ENCODE peak calls at places on chromosomes 16 and 17, in four cellular contexts. R is K562, Z is A549, B is H1. E is an unnamed sample.

GRCh38 chr17:489758-490329 is 137.2 kb upstream of the RPH3AL start:
- DNase-seq in R (peak; percentile 25), Z (peak; percentile 58), B (no peak), E (peak; percentile 14)

GRCh38 chr16:70679653-70680494 is 6.0 kb downstream of the MTSS2 start:
- DNase-seq in R (no peak), Z (peak; percentile 54), B (no peak), E (no peak)

GRCh38 chr16:1914084-1914608 is 4.1 kb downstream of the HS3ST6 start:
- DNase-seq in R (no peak), Z (no peak), B (no peak), E (no peak)

GRCh38 chr17:79111097-79111496 is 36.5 kb downstream of the ENGASE start:
- DNase-seq in R (no peak), Z (no peak), B (no peak), E (no peak)

GRCh38 chr17:57739402-57740224 is 5.5 kb downstream of the CCDC182 start:
- DNase-seq in R (peak; percentile 53), Z (peak; percentile 54), B (no peak), E (peak; percentile 53)

GRCh38 chr17:66747561-66748275 is 87.2 kb upstream of the CACNG5 start:
- DNase-seq in R (no peak), Z (no peak), B (no peak), E (no peak)

GRCh38 chr16:53912155-53912554 is 208.2 kb downstream of the FTO start:
- DNase-seq in R (no peak), Z (no peak), B (no peak), E (no peak)

GRCh38 chr17:3903881-3904286 is 11.0 kb upstream of the CAMKK1 start:
- DNase-seq in R (no peak), Z (no peak), B (no peak), E (no peak)

GRCh38 chr17:81641825-81642489 is 5.0 kb downstream of the TSPAN10 start:
- DNase-seq in R (no peak), Z (peak; percentile 86), B (no peak), E (no peak)
- TF ChIP-seq RNF2 in R (no peak), Z (no peak), B (no peak), E (no peak)

GRCh38 chr16:85662976-85663830 is 25.6 kb downstream of the GINS2 start:
- DNase-seq in R (no peak), Z (no peak), B (no peak), E (no peak)
- TF ChIP-seq RNF2 in R (no peak), Z (no peak), B (no peak), E (no peak)

DNA sequence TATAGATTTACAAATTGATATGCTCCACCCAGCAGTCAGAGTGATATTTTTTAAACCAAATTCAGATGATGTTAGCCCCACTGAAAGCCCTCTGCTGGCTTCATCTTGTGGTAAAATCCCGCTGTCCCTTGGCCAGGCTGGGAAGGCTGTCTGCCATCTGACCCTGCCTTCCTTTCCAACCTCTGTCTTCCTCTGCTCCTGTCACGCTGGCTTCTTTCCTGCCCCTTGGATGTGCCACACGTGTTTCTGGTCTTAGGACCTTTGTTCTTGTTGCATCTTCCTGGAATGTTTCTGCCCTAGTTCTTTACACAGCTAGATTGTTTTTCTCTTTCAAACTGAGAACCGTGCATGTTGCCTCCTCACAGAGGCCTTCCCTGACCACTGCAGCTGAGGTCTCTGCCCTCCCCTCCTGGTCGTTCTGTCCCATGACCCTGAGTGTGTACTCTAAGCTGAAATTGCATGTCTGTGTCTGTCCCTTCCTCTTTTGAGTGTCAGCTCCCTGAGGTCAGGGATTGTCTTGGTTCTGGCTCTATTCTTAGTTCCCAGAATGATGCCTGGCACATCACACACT is 11.4 kb downstream of the NT5M start:
- DNase-seq in R (no peak), Z (no peak), B (no peak), E (no peak)
- TF ChIP-seq RNF2 in R (no peak), Z (no peak), B (no peak), E (no peak)

GRCh38 chr17:64278614-64279013 is 15.6 kb upstream of the TEX2 start:
- DNase-seq in R (no peak), Z (no peak), B (no peak), E (no peak)
- TF ChIP-seq RNF2 in R (no peak), Z (no peak), B (no peak), E (no peak)